ENCODE peak calls at places on chromosomes 2 and 18, in four cellular contexts. One of them, this sample, is unnamed.

GRCh38 chr2:45872211-45872610 is 220.7 kb downstream of the PRKCE start:
- DNase-seq in CD4-positive, alpha-beta T cell: no peak
- DNase-seq in osteoblast: peak
- DNase-seq in right lobe of liver: peak
- DNase-seq in this sample: no peak

GRCh38 chr2:127193948-127194267 is 26.2 kb downstream of the CYP27C1 start:
- DNase-seq in CD4-positive, alpha-beta T cell: no peak
- DNase-seq in osteoblast: peak
- DNase-seq in right lobe of liver: no peak
- DNase-seq in this sample: no peak

GRCh38 chr2:99397251-99397920 is 60.2 kb downstream of the EIF5B start:
- DNase-seq in osteoblast: no peak
- DNase-seq in CD4-positive, alpha-beta T cell: no peak
- DNase-seq in right lobe of liver: no peak
- DNase-seq in this sample: no peak

GRCh38 chr2:171952276-171952675 is 30.0 kb downstream of the HAT1 start:
- DNase-seq in right lobe of liver: no peak
- DNase-seq in osteoblast: no peak
- DNase-seq in CD4-positive, alpha-beta T cell: no peak
- DNase-seq in this sample: no peak

GRCh38 chr18:32310119-32310518 is 120.3 kb downstream of the MEP1B start:
- DNase-seq in CD4-positive, alpha-beta T cell: no peak
- DNase-seq in right lobe of liver: no peak
- DNase-seq in osteoblast: no peak
- DNase-seq in this sample: peak

GRCh38 chr2:127225186-127225960 is 5.3 kb upstream of the CYP27C1 start:
- DNase-seq in right lobe of liver: no peak
- DNase-seq in osteoblast: peak
- DNase-seq in CD4-positive, alpha-beta T cell: no peak
- DNase-seq in this sample: no peak

GRCh38 chr18:54330768-54331548 is 26.7 kb downstream of the STARD6 start:
- DNase-seq in osteoblast: no peak
- DNase-seq in right lobe of liver: no peak
- DNase-seq in CD4-positive, alpha-beta T cell: no peak
- DNase-seq in this sample: no peak

GRCh38 chr2:176188218-176188968 is at the start of gene HOXD1:
- DNase-seq in right lobe of liver: no peak
- DNase-seq in osteoblast: peak
- DNase-seq in CD4-positive, alpha-beta T cell: no peak
- DNase-seq in this sample: no peak

GRCh38 chr18:76764296-76764901 is 58.0 kb upstream of the ZNF236 start:
- DNase-seq in osteoblast: no peak
- DNase-seq in CD4-positive, alpha-beta T cell: no peak
- DNase-seq in right lobe of liver: no peak
- DNase-seq in this sample: no peak

GRCh38 chr2:109065335-109065734 is 63.7 kb upstream of the SH3RF3 start:
- DNase-seq in right lobe of liver: peak
- DNase-seq in CD4-positive, alpha-beta T cell: no peak
- DNase-seq in osteoblast: no peak
- DNase-seq in this sample: no peak

GRCh38 chr2:166627893-166628292 is 133.8 kb upstream of the SCN7A start:
- DNase-seq in CD4-positive, alpha-beta T cell: no peak
- DNase-seq in right lobe of liver: no peak
- DNase-seq in osteoblast: no peak
- DNase-seq in this sample: peak

GRCh38 chr2:186739739-186740138 is 45.9 kb downstream of the FAM171B start:
- DNase-seq in CD4-positive, alpha-beta T cell: no peak
- DNase-seq in right lobe of liver: no peak
- DNase-seq in osteoblast: no peak
- DNase-seq in this sample: no peak

GRCh38 chr2:128154225-128154624 is 63.2 kb downstream of the UGGT1 start:
- DNase-seq in CD4-positive, alpha-beta T cell: no peak
- DNase-seq in osteoblast: no peak
- DNase-seq in right lobe of liver: no peak
- DNase-seq in this sample: no peak

GRCh38 chr18:62586781-62587487 is 64.1 kb downstream of the ZCCHC2 start:
- DNase-seq in osteoblast: no peak
- DNase-seq in right lobe of liver: no peak
- DNase-seq in CD4-positive, alpha-beta T cell: no peak
- DNase-seq in this sample: no peak